ENCODE peak calls at places on chromosomes 3 and 15, in five cellular contexts. One of them, this sample, is unnamed.

GRCh38 chr3:49785565-49786356 is 581 bp downstream of the IP6K1 start:
- DNase-seq in stimulated activated naive B cell treated with anti-CD40 and anti-IgM and Interleukin-4, amounts not matched to agents 10 μg/mL and 1 μg/mL and 100 μg/mL, for 72 hours: no peak
- DNase-seq in stimulated activated CD8-positive, alpha-beta memory T cell treated with anti-CD3 and anti-CD28 coated beads, Interleukin-15, amount 100 ng/mL, for 48 hours: no peak
- DNase-seq in fibroblast of pulmonary artery: peak
- DNase-seq in IMR-90: peak
- DNase-seq in this sample: peak

GRCh38 chr3:47113669-47114365 is 50.1 kb downstream of the SETD2 start:
- DNase-seq in fibroblast of pulmonary artery: peak
- DNase-seq in stimulated activated CD8-positive, alpha-beta memory T cell treated with anti-CD3 and anti-CD28 coated beads, Interleukin-15, amount 100 ng/mL, for 48 hours: no peak
- DNase-seq in IMR-90: peak
- DNase-seq in stimulated activated naive B cell treated with anti-CD40 and anti-IgM and Interleukin-4, amounts not matched to agents 10 μg/mL and 1 μg/mL and 100 μg/mL, for 72 hours: peak
- DNase-seq in this sample: peak

GRCh38 chr15:51982013-51982769 is 10.6 kb upstream of the LEO1 start:
- DNase-seq in IMR-90: peak
- DNase-seq in fibroblast of pulmonary artery: peak
- DNase-seq in stimulated activated naive B cell treated with anti-CD40 and anti-IgM and Interleukin-4, amounts not matched to agents 10 μg/mL and 1 μg/mL and 100 μg/mL, for 72 hours: no peak
- DNase-seq in stimulated activated CD8-positive, alpha-beta memory T cell treated with anti-CD3 and anti-CD28 coated beads, Interleukin-15, amount 100 ng/mL, for 48 hours: peak
- DNase-seq in this sample: peak

GRCh38 chr15:78997981-78998499 is 53.2 kb upstream of the CTSH start:
- DNase-seq in stimulated activated CD8-positive, alpha-beta memory T cell treated with anti-CD3 and anti-CD28 coated beads, Interleukin-15, amount 100 ng/mL, for 48 hours: no peak
- DNase-seq in stimulated activated naive B cell treated with anti-CD40 and anti-IgM and Interleukin-4, amounts not matched to agents 10 μg/mL and 1 μg/mL and 100 μg/mL, for 72 hours: no peak
- DNase-seq in IMR-90: no peak
- DNase-seq in fibroblast of pulmonary artery: no peak
- DNase-seq in this sample: peak

GRCh38 chr15:79844221-79844620 is 52.6 kb downstream of the MTHFS start:
- DNase-seq in stimulated activated naive B cell treated with anti-CD40 and anti-IgM and Interleukin-4, amounts not matched to agents 10 μg/mL and 1 μg/mL and 100 μg/mL, for 72 hours: no peak
- DNase-seq in stimulated activated CD8-positive, alpha-beta memory T cell treated with anti-CD3 and anti-CD28 coated beads, Interleukin-15, amount 100 ng/mL, for 48 hours: no peak
- DNase-seq in fibroblast of pulmonary artery: no peak
- DNase-seq in IMR-90: no peak
- DNase-seq in this sample: no peak

GRCh38 chr3:13121553-13122001 is 48.3 kb upstream of the IQSEC1 start:
- DNase-seq in stimulated activated naive B cell treated with anti-CD40 and anti-IgM and Interleukin-4, amounts not matched to agents 10 μg/mL and 1 μg/mL and 100 μg/mL, for 72 hours: no peak
- DNase-seq in IMR-90: no peak
- DNase-seq in fibroblast of pulmonary artery: no peak
- DNase-seq in stimulated activated CD8-positive, alpha-beta memory T cell treated with anti-CD3 and anti-CD28 coated beads, Interleukin-15, amount 100 ng/mL, for 48 hours: no peak
- DNase-seq in this sample: peak

GRCh38 chr15:89096664-89097063 is 8.4 kb downstream of the ABHD2 start:
- DNase-seq in fibroblast of pulmonary artery: no peak
- DNase-seq in stimulated activated naive B cell treated with anti-CD40 and anti-IgM and Interleukin-4, amounts not matched to agents 10 μg/mL and 1 μg/mL and 100 μg/mL, for 72 hours: no peak
- DNase-seq in IMR-90: peak
- DNase-seq in stimulated activated CD8-positive, alpha-beta memory T cell treated with anti-CD3 and anti-CD28 coated beads, Interleukin-15, amount 100 ng/mL, for 48 hours: no peak
- DNase-seq in this sample: no peak

GRCh38 chr3:118036215-118036614 is 998.4 kb downstream of the IGSF11 start:
- DNase-seq in IMR-90: no peak
- DNase-seq in stimulated activated CD8-positive, alpha-beta memory T cell treated with anti-CD3 and anti-CD28 coated beads, Interleukin-15, amount 100 ng/mL, for 48 hours: no peak
- DNase-seq in stimulated activated naive B cell treated with anti-CD40 and anti-IgM and Interleukin-4, amounts not matched to agents 10 μg/mL and 1 μg/mL and 100 μg/mL, for 72 hours: no peak
- DNase-seq in fibroblast of pulmonary artery: no peak
- DNase-seq in this sample: no peak

GRCh38 chr3:58537412-58538301 is 667 bp upstream of the ACOX2 start:
- DNase-seq in stimulated activated naive B cell treated with anti-CD40 and anti-IgM and Interleukin-4, amounts not matched to agents 10 μg/mL and 1 μg/mL and 100 μg/mL, for 72 hours: no peak
- DNase-seq in stimulated activated CD8-positive, alpha-beta memory T cell treated with anti-CD3 and anti-CD28 coated beads, Interleukin-15, amount 100 ng/mL, for 48 hours: no peak
- DNase-seq in fibroblast of pulmonary artery: peak
- DNase-seq in IMR-90: no peak
- DNase-seq in this sample: peak

GRCh38 chr15:90557651-90558084 is 27.9 kb downstream of the CRTC3 start:
- DNase-seq in stimulated activated CD8-positive, alpha-beta memory T cell treated with anti-CD3 and anti-CD28 coated beads, Interleukin-15, amount 100 ng/mL, for 48 hours: no peak
- DNase-seq in stimulated activated naive B cell treated with anti-CD40 and anti-IgM and Interleukin-4, amounts not matched to agents 10 μg/mL and 1 μg/mL and 100 μg/mL, for 72 hours: no peak
- DNase-seq in IMR-90: peak
- DNase-seq in fibroblast of pulmonary artery: peak
- DNase-seq in this sample: peak

This sample was measured in osteoblast.